ENCODE peak calls at places on chromosomes 6 and 20, in six cellular contexts. One of them, this sample, is unnamed.

GRCh38 chr6:101663099-101663498 is 269.6 kb downstream of the GRIK2 start:
- DNase-seq in transverse colon: no peak
- DNase-seq in ovary: no peak
- DNase-seq in Peyer's patch: no peak
- DNase-seq in A549: no peak
- DNase-seq in spleen: no peak
- DNase-seq in this sample: no peak

GRCh38 chr6:111916747-111917146 is 43.5 kb upstream of the FYN start:
- DNase-seq in transverse colon: no peak
- DNase-seq in ovary: no peak
- DNase-seq in Peyer's patch: no peak
- DNase-seq in A549: no peak
- DNase-seq in spleen: no peak
- DNase-seq in this sample: no peak

GRCh38 chr6:142927904-142928303 is 17.1 kb downstream of the HIVEP2 start:
- DNase-seq in transverse colon: no peak
- DNase-seq in ovary: no peak
- DNase-seq in Peyer's patch: no peak
- DNase-seq in A549: no peak
- DNase-seq in spleen: no peak
- DNase-seq in this sample: no peak

GRCh38 chr6:145801021-145801420 is 13.6 kb downstream of the FBXO30 start:
- DNase-seq in transverse colon: no peak
- DNase-seq in ovary: no peak
- DNase-seq in Peyer's patch: no peak
- DNase-seq in A549: no peak
- DNase-seq in spleen: no peak
- DNase-seq in this sample: no peak

GRCh38 chr20:34954905-34955231 is 738 bp downstream of the GSS start:
- DNase-seq in transverse colon: peak; percentile 37
- DNase-seq in ovary: no peak
- DNase-seq in Peyer's patch: no peak
- DNase-seq in A549: no peak
- DNase-seq in spleen: no peak
- DNase-seq in this sample: no peak

GRCh38 chr6:47479874-47480273 is 2.3 kb downstream of the CD2AP start:
- DNase-seq in transverse colon: no peak
- DNase-seq in ovary: no peak
- DNase-seq in Peyer's patch: no peak
- DNase-seq in A549: no peak
- DNase-seq in spleen: no peak
- DNase-seq in this sample: no peak

GRCh38 chr20:44969320-44969879 is 3.1 kb downstream of the STK4 start:
- DNase-seq in transverse colon: no peak
- DNase-seq in ovary: no peak
- DNase-seq in Peyer's patch: no peak
- DNase-seq in A549: no peak
- DNase-seq in spleen: no peak
- DNase-seq in this sample: peak; percentile 53

GRCh38 chr20:40984496-40984895 is 44.1 kb upstream of the TOP1 start:
- DNase-seq in transverse colon: no peak
- DNase-seq in ovary: no peak
- DNase-seq in Peyer's patch: no peak
- DNase-seq in A549: no peak
- DNase-seq in spleen: no peak
- DNase-seq in this sample: no peak

GRCh38 chr20:17680128-17680835 is 1.8 kb downstream of the RRBP1 start:
- DNase-seq in transverse colon: peak; percentile 75
- DNase-seq in ovary: peak; percentile 73
- DNase-seq in Peyer's patch: peak; percentile 75
- DNase-seq in A549: peak; percentile 78
- DNase-seq in spleen: peak; percentile 87
- DNase-seq in this sample: no peak

GRCh38 chr6:107361568-107362270 is 97.6 kb downstream of the PDSS2 start:
- DNase-seq in transverse colon: no peak
- DNase-seq in ovary: no peak
- DNase-seq in Peyer's patch: no peak
- DNase-seq in A549: no peak
- DNase-seq in spleen: no peak
- DNase-seq in this sample: no peak

GRCh38 chr6:33740204-33740608 is 6.5 kb downstream of the IP6K3 start:
- DNase-seq in transverse colon: no peak
- DNase-seq in ovary: no peak
- DNase-seq in Peyer's patch: no peak
- DNase-seq in A549: no peak
- DNase-seq in spleen: no peak
- DNase-seq in this sample: no peak

GRCh38 chr6:32113386-32114352 is 4.5 kb upstream of the TNXB start:
- DNase-seq in transverse colon: peak; percentile 63
- DNase-seq in ovary: peak; percentile 97
- DNase-seq in Peyer's patch: no peak
- DNase-seq in A549: peak; percentile 34
- DNase-seq in spleen: peak; percentile 77
- DNase-seq in this sample: peak; percentile 38

GRCh38 chr6:134850906-134851305 is 99.0 kb downstream of the ALDH8A1 start:
- DNase-seq in transverse colon: no peak
- DNase-seq in ovary: no peak
- DNase-seq in Peyer's patch: no peak
- DNase-seq in A549: no peak
- DNase-seq in spleen: no peak
- DNase-seq in this sample: no peak

GRCh38 chr20:44141873-44142272 is 45.1 kb downstream of the JPH2 start:
- DNase-seq in transverse colon: no peak
- DNase-seq in ovary: no peak
- DNase-seq in Peyer's patch: no peak
- DNase-seq in A549: no peak
- DNase-seq in spleen: no peak
- DNase-seq in this sample: no peak

GRCh38 chr6:119137194-119138072 is 59.0 kb upstream of the FAM184A start:
- DNase-seq in transverse colon: no peak
- DNase-seq in ovary: no peak
- DNase-seq in Peyer's patch: no peak
- DNase-seq in A549: no peak
- DNase-seq in spleen: no peak
- DNase-seq in this sample: peak; percentile 89

GRCh38 chr20:62635232-62635631 is 7.1 kb upstream of the SLCO4A1 start:
- DNase-seq in transverse colon: no peak
- DNase-seq in ovary: no peak
- DNase-seq in Peyer's patch: no peak
- DNase-seq in A549: no peak
- DNase-seq in spleen: no peak
- DNase-seq in this sample: no peak

GRCh38 chr6:149473080-149474052 is 11.4 kb downstream of the ZC3H12D start:
- DNase-seq in transverse colon: peak; percentile 89
- DNase-seq in ovary: no peak
- DNase-seq in Peyer's patch: peak; percentile 84
- DNase-seq in A549: peak; percentile 12
- DNase-seq in spleen: peak; percentile 79
- DNase-seq in this sample: no peak

GRCh38 chr6:13447949-13448724 is 39.3 kb downstream of the GFOD1 start:
- DNase-seq in transverse colon: no peak
- DNase-seq in ovary: no peak
- DNase-seq in Peyer's patch: no peak
- DNase-seq in A549: no peak
- DNase-seq in spleen: no peak
- DNase-seq in this sample: no peak

GRCh38 chr6:79518850-79519249 is 18.4 kb downstream of the LCA5 start:
- DNase-seq in transverse colon: no peak
- DNase-seq in ovary: no peak
- DNase-seq in Peyer's patch: no peak
- DNase-seq in A549: no peak
- DNase-seq in spleen: no peak
- DNase-seq in this sample: peak; percentile 20

GRCh38 chr6:166058064-166058739 is 109.4 kb downstream of the TBXT start:
- DNase-seq in transverse colon: no peak
- DNase-seq in ovary: peak; percentile 83
- DNase-seq in Peyer's patch: no peak
- DNase-seq in A549: no peak
- DNase-seq in spleen: no peak
- DNase-seq in this sample: no peak

GRCh38 chr6:135440087-135440792 is 57.3 kb downstream of the AHI1 start:
- DNase-seq in transverse colon: no peak
- DNase-seq in ovary: no peak
- DNase-seq in Peyer's patch: no peak
- DNase-seq in A549: no peak
- DNase-seq in spleen: no peak
- DNase-seq in this sample: no peak

GRCh38 chr6:43932259-43932900 is 162.4 kb downstream of the VEGFA start:
- DNase-seq in transverse colon: no peak
- DNase-seq in ovary: no peak
- DNase-seq in Peyer's patch: no peak
- DNase-seq in A549: no peak
- DNase-seq in spleen: peak; percentile 41
- DNase-seq in this sample: no peak

GRCh38 chr6:38603966-38604365 is 35.8 kb downstream of the BTBD9 start:
- DNase-seq in transverse colon: no peak
- DNase-seq in ovary: no peak
- DNase-seq in Peyer's patch: no peak
- DNase-seq in A549: no peak
- DNase-seq in spleen: no peak
- DNase-seq in this sample: no peak

GRCh38 chr6:34358389-34358906 is 34.0 kb downstream of the NUDT3 start:
- DNase-seq in transverse colon: no peak
- DNase-seq in ovary: peak; percentile 68
- DNase-seq in Peyer's patch: no peak
- DNase-seq in A549: no peak
- DNase-seq in spleen: no peak
- DNase-seq in this sample: no peak

GRCh38 chr6:49782293-49783181 is 4.5 kb downstream of the PGK2 start:
- DNase-seq in transverse colon: no peak
- DNase-seq in ovary: no peak
- DNase-seq in Peyer's patch: no peak
- DNase-seq in A549: no peak
- DNase-seq in spleen: no peak
- DNase-seq in this sample: peak; percentile 94

GRCh38 chr6:131061041-131061770 is 1.8 kb downstream of the EPB41L2 start:
- DNase-seq in transverse colon: no peak
- DNase-seq in ovary: no peak
- DNase-seq in Peyer's patch: no peak
- DNase-seq in A549: no peak
- DNase-seq in spleen: no peak
- DNase-seq in this sample: peak; percentile 1

GRCh38 chr6:47631248-47632196 is 66.9 kb upstream of the ADGRF4 start:
- DNase-seq in transverse colon: no peak
- DNase-seq in ovary: no peak
- DNase-seq in Peyer's patch: no peak
- DNase-seq in A549: no peak
- DNase-seq in spleen: no peak
- DNase-seq in this sample: peak; percentile 54

GRCh38 chr6:112298816-112299281 is 44.5 kb upstream of the LAMA4 start:
- DNase-seq in transverse colon: no peak
- DNase-seq in ovary: no peak
- DNase-seq in Peyer's patch: no peak
- DNase-seq in A549: peak; percentile 15
- DNase-seq in spleen: no peak
- DNase-seq in this sample: no peak

GRCh38 chr6:114707081-114707480 is 364.3 kb upstream of the HS3ST5 start:
- DNase-seq in transverse colon: no peak
- DNase-seq in ovary: no peak
- DNase-seq in Peyer's patch: no peak
- DNase-seq in A549: no peak
- DNase-seq in spleen: no peak
- DNase-seq in this sample: no peak

GRCh38 chr20:4045741-4046140 is 30.4 kb upstream of the RNF24 start:
- DNase-seq in transverse colon: no peak
- DNase-seq in ovary: no peak
- DNase-seq in Peyer's patch: no peak
- DNase-seq in A549: no peak
- DNase-seq in spleen: no peak
- DNase-seq in this sample: no peak

GRCh38 chr6:15879372-15880261 is 216.8 kb upstream of the DTNBP1 start:
- DNase-seq in transverse colon: peak; percentile 66
- DNase-seq in ovary: peak; percentile 79
- DNase-seq in Peyer's patch: peak; percentile 59
- DNase-seq in A549: no peak
- DNase-seq in spleen: peak; percentile 90
- DNase-seq in this sample: peak; percentile 24

GRCh38 chr6:88220493-88220892 is 54.3 kb upstream of the CNR1 start:
- DNase-seq in transverse colon: no peak
- DNase-seq in ovary: no peak
- DNase-seq in Peyer's patch: no peak
- DNase-seq in A549: no peak
- DNase-seq in spleen: no peak
- DNase-seq in this sample: peak; percentile 10

GRCh38 chr20:43536817-43537440 is 21.9 kb upstream of the SGK2 start:
- DNase-seq in transverse colon: no peak
- DNase-seq in ovary: no peak
- DNase-seq in Peyer's patch: no peak
- DNase-seq in A549: no peak
- DNase-seq in spleen: no peak
- DNase-seq in this sample: no peak

GRCh38 chr6:46323312-46323965 is 152.7 kb upstream of the ENPP5 start:
- DNase-seq in transverse colon: no peak
- DNase-seq in ovary: no peak
- DNase-seq in Peyer's patch: no peak
- DNase-seq in A549: no peak
- DNase-seq in spleen: no peak
- DNase-seq in this sample: no peak

GRCh38 chr6:170229851-170230519 is 60.9 kb downstream of the DLL1 start:
- DNase-seq in transverse colon: no peak
- DNase-seq in ovary: no peak
- DNase-seq in Peyer's patch: no peak
- DNase-seq in A549: no peak
- DNase-seq in spleen: no peak
- DNase-seq in this sample: no peak

GRCh38 chr6:159968295-159969203 is at the start of gene IGF2R:
- DNase-seq in transverse colon: peak; percentile 96
- DNase-seq in ovary: peak; percentile 96
- DNase-seq in Peyer's patch: peak; percentile 96
- DNase-seq in A549: peak; percentile 83
- DNase-seq in spleen: peak; percentile 99
- DNase-seq in this sample: peak; percentile 94
- TF ChIP-seq POLR2A in transverse colon: peak; percentile 90
- TF ChIP-seq POLR2A in ovary: peak; percentile 83
- TF ChIP-seq POLR2A in Peyer's patch: peak; percentile 90
- TF ChIP-seq POLR2A in A549: peak; percentile 74
- TF ChIP-seq POLR2A in spleen: no peak
- TF ChIP-seq POLR2A in this sample: peak; percentile 88

GRCh38 chr6:127266892-127267741 is 453 bp downstream of the RNF146 start:
- DNase-seq in transverse colon: peak; percentile 56
- DNase-seq in ovary: no peak
- DNase-seq in Peyer's patch: no peak
- DNase-seq in A549: peak; percentile 31
- DNase-seq in spleen: peak; percentile 96
- DNase-seq in this sample: peak; percentile 80
- TF ChIP-seq POLR2A in transverse colon: peak; percentile 91
- TF ChIP-seq POLR2A in ovary: peak; percentile 94
- TF ChIP-seq POLR2A in Peyer's patch: peak; percentile 83
- TF ChIP-seq POLR2A in A549: peak; percentile 72
- TF ChIP-seq POLR2A in spleen: no peak
- TF ChIP-seq POLR2A in this sample: peak; percentile 75

GRCh38 chr6:37244430-37245310 is 12.9 kb upstream of the TBC1D22B start:
- DNase-seq in transverse colon: peak; percentile 57
- DNase-seq in ovary: peak; percentile 85
- DNase-seq in Peyer's patch: no peak
- DNase-seq in A549: no peak
- DNase-seq in spleen: no peak
- DNase-seq in this sample: peak; percentile 53
- TF ChIP-seq POLR2A in transverse colon: no peak
- TF ChIP-seq POLR2A in ovary: no peak
- TF ChIP-seq POLR2A in Peyer's patch: no peak
- TF ChIP-seq POLR2A in A549: no peak
- TF ChIP-seq POLR2A in spleen: no peak
- TF ChIP-seq POLR2A in this sample: no peak

GRCh38 chr6:70667711-70668498 is at the start of gene SMAP1:
- DNase-seq in transverse colon: peak; percentile 97
- DNase-seq in ovary: peak; percentile 96
- DNase-seq in Peyer's patch: peak; percentile 97
- DNase-seq in A549: peak; percentile 77
- DNase-seq in spleen: peak; percentile 99
- DNase-seq in this sample: peak; percentile 91
- TF ChIP-seq POLR2A in transverse colon: peak; percentile 91
- TF ChIP-seq POLR2A in ovary: peak; percentile 67
- TF ChIP-seq POLR2A in Peyer's patch: peak; percentile 82
- TF ChIP-seq POLR2A in A549: peak; percentile 33
- TF ChIP-seq POLR2A in spleen: no peak
- TF ChIP-seq POLR2A in this sample: peak; percentile 73